ENCODE peak calls at places on chromosomes 6 and 20, in seven cellular contexts. W, R, L, C, D, X and E are unnamed samples.

GRCh38 chr6:143822584-143823024 is 20.5 kb upstream of the LTV1 start:
- DNase-seq in X (no peak), W (peak), R (no peak), L (no peak), D (peak), C (no peak), E (no peak)

GRCh38 chr20:61959301-61959700 is 106.4 kb downstream of the TAF4 start:
- DNase-seq in W (no peak), D (no peak), L (no peak), X (no peak), R (no peak), C (no peak), E (no peak)

GRCh38 chr20:33083544-33084340 is 4.3 kb downstream of the BPIFB4 start:
- DNase-seq in C (no peak), W (no peak), X (no peak), D (no peak), L (no peak), R (no peak), E (no peak)

GRCh38 chr6:147268254-147268653 is 64.0 kb downstream of the STXBP5 start:
- DNase-seq in C (no peak), W (no peak), X (no peak), R (no peak), L (no peak), D (no peak), E (no peak)

GRCh38 chr6:93252930-93253329 is 166.4 kb downstream of the EPHA7 start:
- DNase-seq in W (no peak), L (no peak), D (no peak), X (no peak), R (no peak), C (no peak), E (no peak)

GRCh38 chr6:153167907-153168306 is 36.8 kb upstream of the RGS17 start:
- DNase-seq in X (no peak), C (no peak), W (no peak), L (no peak), D (no peak), R (no peak), E (no peak)

GRCh38 chr20:18957328-18957727 is 143.7 kb downstream of the SCP2D1 start:
- DNase-seq in X (no peak), L (no peak), C (no peak), D (no peak), R (no peak), W (no peak), E (no peak)

GRCh38 chr6:158468666-158469065 is 91.2 kb upstream of the TMEM181 start:
- DNase-seq in W (no peak), R (no peak), X (no peak), D (no peak), C (no peak), L (no peak), E (no peak)

GRCh38 chr20:2631228-2631627 is 21.2 kb upstream of the NOP56 start:
- DNase-seq in R (no peak), W (no peak), L (no peak), C (no peak), X (no peak), D (peak), E (no peak)

GRCh38 chr20:58254890-58255289 is 26.4 kb upstream of the ANKRD60 start:
- DNase-seq in R (no peak), C (no peak), W (no peak), D (no peak), L (no peak), X (no peak), E (no peak)

GRCh38 chr6:11442495-11442894 is 95.1 kb upstream of the TMEM170B start:
- DNase-seq in W (no peak), D (no peak), L (no peak), R (no peak), X (no peak), C (no peak), E (no peak)

GRCh38 chr20:49237531-49237930 is 18.3 kb downstream of the DDX27 start:
- DNase-seq in W (no peak), X (no peak), L (no peak), D (no peak), C (no peak), R (no peak), E (no peak)

GRCh38 chr6:45423111-45423900 is 45.6 kb upstream of the SUPT3H start:
- DNase-seq in R (no peak), C (peak), X (no peak), L (no peak), W (peak), D (peak), E (no peak)

GRCh38 chr20:24460712-24461111 is 8.7 kb upstream of the SYNDIG1 start:
- DNase-seq in W (no peak), C (no peak), L (no peak), R (no peak), X (no peak), D (no peak), E (no peak)